ENCODE peak calls at places on chromosome 16, in nine cellular contexts. One of them, this sample, is unnamed.
A peak's percentile ranks its signal among the peaks of the same experiment; 100 is the strongest.

GRCh38 chr16:69772560-69773254 is 10.6 kb downstream of the WWP2 start:
- DNase-seq in activated T-cell treated with anti-CD3 and anti-CD28 coated beads, Interleukin-2, amount 50 U/mL, for 48 hours: no peak
- DNase-seq in AG10803: peak; percentile 11
- DNase-seq in SJSA1: no peak
- DNase-seq in A549: no peak
- DNase-seq in kidney glomerular epithelial cell: no peak
- DNase-seq in HCEC 1CT: no peak
- DNase-seq in heart right ventricle: no peak
- DNase-seq in AG04450: no peak
- DNase-seq in this sample: no peak

GRCh38 chr16:49398761-49399160 is 25.2 kb downstream of the C16orf78 start:
- DNase-seq in SJSA1: no peak
- DNase-seq in AG10803: no peak
- DNase-seq in kidney glomerular epithelial cell: no peak
- DNase-seq in AG04450: no peak
- DNase-seq in heart right ventricle: no peak
- DNase-seq in HCEC 1CT: no peak
- DNase-seq in A549: no peak
- DNase-seq in activated T-cell treated with anti-CD3 and anti-CD28 coated beads, Interleukin-2, amount 50 U/mL, for 48 hours: no peak
- DNase-seq in this sample: no peak

GRCh38 chr16:53014287-53014686 is 38.4 kb downstream of the CHD9NB start:
- DNase-seq in HCEC 1CT: no peak
- DNase-seq in SJSA1: no peak
- DNase-seq in kidney glomerular epithelial cell: no peak
- DNase-seq in A549: no peak
- DNase-seq in AG10803: no peak
- DNase-seq in activated T-cell treated with anti-CD3 and anti-CD28 coated beads, Interleukin-2, amount 50 U/mL, for 48 hours: no peak
- DNase-seq in heart right ventricle: no peak
- DNase-seq in AG04450: no peak
- DNase-seq in this sample: no peak

GRCh38 chr16:75526032-75526790 is 9.7 kb downstream of the CHST5 start:
- DNase-seq in heart right ventricle: no peak
- DNase-seq in A549: no peak
- DNase-seq in activated T-cell treated with anti-CD3 and anti-CD28 coated beads, Interleukin-2, amount 50 U/mL, for 48 hours: no peak
- DNase-seq in AG10803: no peak
- DNase-seq in SJSA1: no peak
- DNase-seq in HCEC 1CT: peak; percentile 17
- DNase-seq in kidney glomerular epithelial cell: no peak
- DNase-seq in AG04450: no peak
- DNase-seq in this sample: no peak

GRCh38 chr16:72085002-72085401 is 8.4 kb downstream of the TXNL4B start:
- DNase-seq in AG10803: no peak
- DNase-seq in activated T-cell treated with anti-CD3 and anti-CD28 coated beads, Interleukin-2, amount 50 U/mL, for 48 hours: no peak
- DNase-seq in AG04450: no peak
- DNase-seq in heart right ventricle: peak; percentile 60
- DNase-seq in kidney glomerular epithelial cell: no peak
- DNase-seq in A549: no peak
- DNase-seq in SJSA1: no peak
- DNase-seq in HCEC 1CT: no peak
- DNase-seq in this sample: peak; percentile 87

GRCh38 chr16:25841776-25842175 is 150.0 kb downstream of the HS3ST4 start:
- DNase-seq in A549: no peak
- DNase-seq in SJSA1: no peak
- DNase-seq in activated T-cell treated with anti-CD3 and anti-CD28 coated beads, Interleukin-2, amount 50 U/mL, for 48 hours: no peak
- DNase-seq in AG04450: no peak
- DNase-seq in AG10803: no peak
- DNase-seq in HCEC 1CT: no peak
- DNase-seq in kidney glomerular epithelial cell: no peak
- DNase-seq in heart right ventricle: no peak
- DNase-seq in this sample: no peak

GRCh38 chr16:52069866-52070265 is 477.1 kb downstream of the TOX3 start:
- DNase-seq in heart right ventricle: no peak
- DNase-seq in HCEC 1CT: no peak
- DNase-seq in AG04450: no peak
- DNase-seq in SJSA1: no peak
- DNase-seq in activated T-cell treated with anti-CD3 and anti-CD28 coated beads, Interleukin-2, amount 50 U/mL, for 48 hours: no peak
- DNase-seq in kidney glomerular epithelial cell: peak; percentile 44
- DNase-seq in A549: peak; percentile 3
- DNase-seq in AG10803: peak; percentile 26
- DNase-seq in this sample: no peak

GRCh38 chr16:84547539-84548058 is 43.1 kb upstream of the MEAK7 start:
- DNase-seq in HCEC 1CT: no peak
- DNase-seq in A549: no peak
- DNase-seq in kidney glomerular epithelial cell: no peak
- DNase-seq in activated T-cell treated with anti-CD3 and anti-CD28 coated beads, Interleukin-2, amount 50 U/mL, for 48 hours: peak; percentile 61
- DNase-seq in SJSA1: no peak
- DNase-seq in heart right ventricle: no peak
- DNase-seq in AG10803: no peak
- DNase-seq in AG04450: no peak
- DNase-seq in this sample: no peak

This sample was measured in right cardiac atrium.